ENCODE peak calls at places on chromosomes 4 and X, in nine cellular contexts. One of them, this sample, is unnamed.

GRCh38 chr4:16450724-16451123 is 224.5 kb upstream of the TAPT1 start:
- DNase-seq in choroid plexus epithelial cell: peak
- DNase-seq in right atrium auricular region: no peak
- DNase-seq in activated T-helper 2 cell treated with anti-CD3 and anti-CD28 coated beads, Interferon-gamma antibody, Interleukin-2, Interleukin-4, amounts not matched to agents 10 μg/mL and 5 μg/mL and 100 μg/mL, durations not matched to agents 14 hours and 24 hours and 36 hours: no peak
- DNase-seq in activated naive CD4-positive, alpha-beta T cell treated with anti-CD3 and anti-CD28 coated beads for 36 hours: no peak
- DNase-seq in stimulated activated CD8-positive, alpha-beta memory T cell treated with anti-CD3 and anti-CD28 coated beads, Interleukin-4, amount 100 ng/mL, for 24 hours: no peak
- DNase-seq in RPMI8226: no peak
- DNase-seq in hepatocyte: no peak
- DNase-seq in T-helper 2 cell treated with Interferon-gamma antibody and Interleukin-4, amounts not matched to agents 5 μg/mL and 100 μg/mL, for 36 hours: no peak
- DNase-seq in this sample: no peak

GRCh38 chr4:78691971-78692814 is 84.0 kb upstream of the BMP2K start:
- DNase-seq in activated T-helper 2 cell treated with anti-CD3 and anti-CD28 coated beads, Interferon-gamma antibody, Interleukin-2, Interleukin-4, amounts not matched to agents 10 μg/mL and 5 μg/mL and 100 μg/mL, durations not matched to agents 14 hours and 24 hours and 36 hours: peak
- DNase-seq in right atrium auricular region: no peak
- DNase-seq in stimulated activated CD8-positive, alpha-beta memory T cell treated with anti-CD3 and anti-CD28 coated beads, Interleukin-4, amount 100 ng/mL, for 24 hours: no peak
- DNase-seq in T-helper 2 cell treated with Interferon-gamma antibody and Interleukin-4, amounts not matched to agents 5 μg/mL and 100 μg/mL, for 36 hours: peak
- DNase-seq in choroid plexus epithelial cell: no peak
- DNase-seq in activated naive CD4-positive, alpha-beta T cell treated with anti-CD3 and anti-CD28 coated beads for 36 hours: no peak
- DNase-seq in RPMI8226: no peak
- DNase-seq in hepatocyte: peak
- DNase-seq in this sample: no peak

GRCh38 chrX:19225906-19226305 is 103.6 kb upstream of the ADGRG2 start:
- DNase-seq in T-helper 2 cell treated with Interferon-gamma antibody and Interleukin-4, amounts not matched to agents 5 μg/mL and 100 μg/mL, for 36 hours: no peak
- DNase-seq in stimulated activated CD8-positive, alpha-beta memory T cell treated with anti-CD3 and anti-CD28 coated beads, Interleukin-4, amount 100 ng/mL, for 24 hours: no peak
- DNase-seq in activated naive CD4-positive, alpha-beta T cell treated with anti-CD3 and anti-CD28 coated beads for 36 hours: no peak
- DNase-seq in choroid plexus epithelial cell: peak
- DNase-seq in activated T-helper 2 cell treated with anti-CD3 and anti-CD28 coated beads, Interferon-gamma antibody, Interleukin-2, Interleukin-4, amounts not matched to agents 10 μg/mL and 5 μg/mL and 100 μg/mL, durations not matched to agents 14 hours and 24 hours and 36 hours: no peak
- DNase-seq in right atrium auricular region: no peak
- DNase-seq in RPMI8226: peak
- DNase-seq in hepatocyte: peak
- DNase-seq in this sample: peak

GRCh38 chr4:86484241-86484640 is 109.9 kb upstream of the PTPN13 start:
- DNase-seq in stimulated activated CD8-positive, alpha-beta memory T cell treated with anti-CD3 and anti-CD28 coated beads, Interleukin-4, amount 100 ng/mL, for 24 hours: no peak
- DNase-seq in hepatocyte: no peak
- DNase-seq in T-helper 2 cell treated with Interferon-gamma antibody and Interleukin-4, amounts not matched to agents 5 μg/mL and 100 μg/mL, for 36 hours: no peak
- DNase-seq in choroid plexus epithelial cell: peak
- DNase-seq in right atrium auricular region: no peak
- DNase-seq in RPMI8226: no peak
- DNase-seq in activated naive CD4-positive, alpha-beta T cell treated with anti-CD3 and anti-CD28 coated beads for 36 hours: no peak
- DNase-seq in activated T-helper 2 cell treated with anti-CD3 and anti-CD28 coated beads, Interferon-gamma antibody, Interleukin-2, Interleukin-4, amounts not matched to agents 10 μg/mL and 5 μg/mL and 100 μg/mL, durations not matched to agents 14 hours and 24 hours and 36 hours: no peak
- DNase-seq in this sample: no peak

GRCh38 chrX:85112270-85112669 is 108.6 kb downstream of the APOOL start:
- DNase-seq in choroid plexus epithelial cell: no peak
- DNase-seq in RPMI8226: peak
- DNase-seq in right atrium auricular region: no peak
- DNase-seq in stimulated activated CD8-positive, alpha-beta memory T cell treated with anti-CD3 and anti-CD28 coated beads, Interleukin-4, amount 100 ng/mL, for 24 hours: no peak
- DNase-seq in activated naive CD4-positive, alpha-beta T cell treated with anti-CD3 and anti-CD28 coated beads for 36 hours: no peak
- DNase-seq in hepatocyte: no peak
- DNase-seq in T-helper 2 cell treated with Interferon-gamma antibody and Interleukin-4, amounts not matched to agents 5 μg/mL and 100 μg/mL, for 36 hours: no peak
- DNase-seq in activated T-helper 2 cell treated with anti-CD3 and anti-CD28 coated beads, Interferon-gamma antibody, Interleukin-2, Interleukin-4, amounts not matched to agents 10 μg/mL and 5 μg/mL and 100 μg/mL, durations not matched to agents 14 hours and 24 hours and 36 hours: no peak
- DNase-seq in this sample: no peak

GRCh38 chrX:33211356-33212254 is at the start of gene DMD:
- DNase-seq in activated naive CD4-positive, alpha-beta T cell treated with anti-CD3 and anti-CD28 coated beads for 36 hours: no peak
- DNase-seq in RPMI8226: no peak
- DNase-seq in activated T-helper 2 cell treated with anti-CD3 and anti-CD28 coated beads, Interferon-gamma antibody, Interleukin-2, Interleukin-4, amounts not matched to agents 10 μg/mL and 5 μg/mL and 100 μg/mL, durations not matched to agents 14 hours and 24 hours and 36 hours: no peak
- DNase-seq in stimulated activated CD8-positive, alpha-beta memory T cell treated with anti-CD3 and anti-CD28 coated beads, Interleukin-4, amount 100 ng/mL, for 24 hours: no peak
- DNase-seq in choroid plexus epithelial cell: peak
- DNase-seq in right atrium auricular region: peak
- DNase-seq in hepatocyte: peak
- DNase-seq in T-helper 2 cell treated with Interferon-gamma antibody and Interleukin-4, amounts not matched to agents 5 μg/mL and 100 μg/mL, for 36 hours: no peak
- DNase-seq in this sample: peak

GRCh38 chrX:139844163-139844562 is 88.7 kb downstream of the ATP11C start:
- DNase-seq in choroid plexus epithelial cell: no peak
- DNase-seq in hepatocyte: peak
- DNase-seq in activated naive CD4-positive, alpha-beta T cell treated with anti-CD3 and anti-CD28 coated beads for 36 hours: peak
- DNase-seq in activated T-helper 2 cell treated with anti-CD3 and anti-CD28 coated beads, Interferon-gamma antibody, Interleukin-2, Interleukin-4, amounts not matched to agents 10 μg/mL and 5 μg/mL and 100 μg/mL, durations not matched to agents 14 hours and 24 hours and 36 hours: no peak
- DNase-seq in right atrium auricular region: no peak
- DNase-seq in RPMI8226: no peak
- DNase-seq in T-helper 2 cell treated with Interferon-gamma antibody and Interleukin-4, amounts not matched to agents 5 μg/mL and 100 μg/mL, for 36 hours: no peak
- DNase-seq in stimulated activated CD8-positive, alpha-beta memory T cell treated with anti-CD3 and anti-CD28 coated beads, Interleukin-4, amount 100 ng/mL, for 24 hours: no peak
- DNase-seq in this sample: peak

GRCh38 chr4:85570388-85570787 is 95.4 kb downstream of the ARHGAP24 start:
- DNase-seq in T-helper 2 cell treated with Interferon-gamma antibody and Interleukin-4, amounts not matched to agents 5 μg/mL and 100 μg/mL, for 36 hours: no peak
- DNase-seq in activated naive CD4-positive, alpha-beta T cell treated with anti-CD3 and anti-CD28 coated beads for 36 hours: no peak
- DNase-seq in right atrium auricular region: no peak
- DNase-seq in hepatocyte: no peak
- DNase-seq in RPMI8226: no peak
- DNase-seq in choroid plexus epithelial cell: no peak
- DNase-seq in activated T-helper 2 cell treated with anti-CD3 and anti-CD28 coated beads, Interferon-gamma antibody, Interleukin-2, Interleukin-4, amounts not matched to agents 10 μg/mL and 5 μg/mL and 100 μg/mL, durations not matched to agents 14 hours and 24 hours and 36 hours: no peak
- DNase-seq in stimulated activated CD8-positive, alpha-beta memory T cell treated with anti-CD3 and anti-CD28 coated beads, Interleukin-4, amount 100 ng/mL, for 24 hours: no peak
- DNase-seq in this sample: no peak

GRCh38 chrX:70030242-70030823 is 19.4 kb downstream of the AWAT2 start:
- DNase-seq in right atrium auricular region: no peak
- DNase-seq in T-helper 2 cell treated with Interferon-gamma antibody and Interleukin-4, amounts not matched to agents 5 μg/mL and 100 μg/mL, for 36 hours: peak
- DNase-seq in hepatocyte: peak
- DNase-seq in activated T-helper 2 cell treated with anti-CD3 and anti-CD28 coated beads, Interferon-gamma antibody, Interleukin-2, Interleukin-4, amounts not matched to agents 10 μg/mL and 5 μg/mL and 100 μg/mL, durations not matched to agents 14 hours and 24 hours and 36 hours: peak
- DNase-seq in activated naive CD4-positive, alpha-beta T cell treated with anti-CD3 and anti-CD28 coated beads for 36 hours: peak
- DNase-seq in RPMI8226: peak
- DNase-seq in stimulated activated CD8-positive, alpha-beta memory T cell treated with anti-CD3 and anti-CD28 coated beads, Interleukin-4, amount 100 ng/mL, for 24 hours: peak
- DNase-seq in choroid plexus epithelial cell: peak
- DNase-seq in this sample: no peak

This sample was measured in kidney glomerular epithelial cell.